ENCODE peak calls at places on chromosomes 4 and X, in nine cellular contexts. M, U, I, Y, D, S, K, F and R are unnamed samples.
A peak's percentile ranks its signal among the peaks of the same experiment; 100 is the strongest.

GRCh38 chr4:98466868-98467599 is 191.4 kb downstream of the TSPAN5 start:
- DNase-seq in M (peak; percentile 14), U (no peak), I (no peak), Y (no peak), D (no peak), S (no peak), K (no peak), F (no peak), R (no peak)

GRCh38 chrX:104284407-104285000 is 29.8 kb upstream of the ESX1 start:
- DNase-seq in M (no peak), U (no peak), I (no peak), Y (no peak), D (no peak), S (no peak), K (no peak), F (no peak), R (no peak)

GRCh38 chr4:153274967-153275366 is 69.5 kb upstream of the MND1 start:
- DNase-seq in M (no peak), U (no peak), I (no peak), Y (no peak), D (no peak), S (no peak), K (no peak), F (peak; percentile 31), R (no peak)

GRCh38 chr4:115851918-115852766 is 738.7 kb upstream of the NDST4 start:
- DNase-seq in M (peak; percentile 4), U (peak; percentile 10), I (peak; percentile 63), Y (no peak), D (peak; percentile 72), S (no peak), K (peak; percentile 75), F (peak; percentile 10), R (no peak)

GRCh38 chr4:620851-621261 is 4.5 kb upstream of the PDE6B start:
- DNase-seq in M (no peak), U (no peak), I (peak; percentile 30), Y (no peak), D (no peak), S (no peak), K (no peak), F (no peak), R (no peak)

GRCh38 chr4:22003878-22004277 is 55.3 kb upstream of the KCNIP4 start:
- DNase-seq in M (no peak), U (no peak), I (no peak), Y (no peak), D (no peak), S (no peak), K (no peak), F (no peak), R (no peak)

GRCh38 chrX:11792461-11793421 is 34.7 kb downstream of the MSL3 start:
- DNase-seq in M (peak; percentile 8), U (no peak), I (no peak), Y (no peak), D (no peak), S (peak; percentile 22), K (no peak), F (no peak), R (peak; percentile 47)

GRCh38 chrX:130082244-130083106 is 27.8 kb downstream of the ELF4 start:
- DNase-seq in M (no peak), U (peak; percentile 2), I (no peak), Y (peak; percentile 37), D (no peak), S (no peak), K (no peak), F (no peak), R (peak; percentile 44)

GRCh38 chr4:94446386-94446785 is 5.4 kb upstream of the PDLIM5 start:
- DNase-seq in M (no peak), U (no peak), I (no peak), Y (no peak), D (no peak), S (no peak), K (no peak), F (no peak), R (no peak)